ENCODE peak calls at places on chromosomes 13 and 19, in eight cellular contexts. One of them, this sample, is unnamed.

GRCh38 chr13:59607780-59608233 is 555.9 kb downstream of the DIAPH3 start:
- DNase-seq in RWPE1: no peak
- DNase-seq in NCI-H1105: no peak
- DNase-seq in mammary epithelial cell: no peak
- DNase-seq in ureter: no peak
- DNase-seq in posterior cingulate gyrus: no peak
- DNase-seq in fibroblast of lung: no peak
- DNase-seq in colonic mucosa: no peak
- DNase-seq in this sample: peak

GRCh38 chr13:41848435-41849255 is 112.3 kb downstream of the VWA8 start:
- DNase-seq in ureter: no peak
- DNase-seq in mammary epithelial cell: peak
- DNase-seq in colonic mucosa: no peak
- DNase-seq in NCI-H1105: no peak
- DNase-seq in posterior cingulate gyrus: no peak
- DNase-seq in fibroblast of lung: peak
- DNase-seq in RWPE1: no peak
- DNase-seq in this sample: no peak

GRCh38 chr19:45166723-45167252 is 6.0 kb upstream of the NKPD1 start:
- DNase-seq in ureter: no peak
- DNase-seq in colonic mucosa: no peak
- DNase-seq in NCI-H1105: no peak
- DNase-seq in mammary epithelial cell: peak
- DNase-seq in posterior cingulate gyrus: no peak
- DNase-seq in fibroblast of lung: no peak
- DNase-seq in RWPE1: no peak
- DNase-seq in this sample: no peak

GRCh38 chr13:110557082-110557481 is 4.4 kb downstream of the RAB20 start:
- DNase-seq in ureter: no peak
- DNase-seq in NCI-H1105: no peak
- DNase-seq in RWPE1: no peak
- DNase-seq in fibroblast of lung: no peak
- DNase-seq in posterior cingulate gyrus: peak
- DNase-seq in mammary epithelial cell: no peak
- DNase-seq in colonic mucosa: no peak
- DNase-seq in this sample: no peak

GRCh38 chr19:17615889-17616685 is 60.6 kb downstream of the COLGALT1 start:
- DNase-seq in posterior cingulate gyrus: no peak
- DNase-seq in fibroblast of lung: no peak
- DNase-seq in NCI-H1105: no peak
- DNase-seq in mammary epithelial cell: no peak
- DNase-seq in RWPE1: no peak
- DNase-seq in ureter: no peak
- DNase-seq in colonic mucosa: no peak
- DNase-seq in this sample: no peak

GRCh38 chr19:39223703-39224279 is 19.7 kb upstream of the SYCN start:
- DNase-seq in mammary epithelial cell: peak
- DNase-seq in posterior cingulate gyrus: no peak
- DNase-seq in ureter: no peak
- DNase-seq in RWPE1: peak
- DNase-seq in colonic mucosa: no peak
- DNase-seq in NCI-H1105: no peak
- DNase-seq in fibroblast of lung: peak
- DNase-seq in this sample: no peak

GRCh38 chr13:73210218-73210883 is 151.5 kb downstream of the KLF5 start:
- DNase-seq in NCI-H1105: no peak
- DNase-seq in ureter: no peak
- DNase-seq in fibroblast of lung: no peak
- DNase-seq in mammary epithelial cell: peak
- DNase-seq in colonic mucosa: no peak
- DNase-seq in posterior cingulate gyrus: no peak
- DNase-seq in RWPE1: no peak
- DNase-seq in this sample: no peak

GRCh38 chr19:18269336-18269735 is 4.9 kb downstream of the IQCN start:
- DNase-seq in colonic mucosa: no peak
- DNase-seq in RWPE1: no peak
- DNase-seq in fibroblast of lung: no peak
- DNase-seq in mammary epithelial cell: no peak
- DNase-seq in NCI-H1105: no peak
- DNase-seq in posterior cingulate gyrus: no peak
- DNase-seq in ureter: no peak
- DNase-seq in this sample: no peak

GRCh38 chr13:53382008-53382407 is 353.4 kb downstream of the OLFM4 start:
- DNase-seq in fibroblast of lung: no peak
- DNase-seq in NCI-H1105: no peak
- DNase-seq in ureter: no peak
- DNase-seq in RWPE1: no peak
- DNase-seq in mammary epithelial cell: no peak
- DNase-seq in posterior cingulate gyrus: no peak
- DNase-seq in colonic mucosa: no peak
- DNase-seq in this sample: no peak

GRCh38 chr13:50910483-50910805 is 853 bp downstream of the RNASEH2B start:
- DNase-seq in RWPE1: peak
- DNase-seq in NCI-H1105: no peak
- DNase-seq in colonic mucosa: peak
- DNase-seq in ureter: no peak
- DNase-seq in posterior cingulate gyrus: no peak
- DNase-seq in mammary epithelial cell: no peak
- DNase-seq in fibroblast of lung: peak
- DNase-seq in this sample: no peak

GRCh38 chr19:674282-675151 is 1.7 kb upstream of the FSTL3 start:
- DNase-seq in NCI-H1105: no peak
- DNase-seq in RWPE1: no peak
- DNase-seq in mammary epithelial cell: no peak
- DNase-seq in posterior cingulate gyrus: no peak
- DNase-seq in colonic mucosa: no peak
- DNase-seq in ureter: no peak
- DNase-seq in fibroblast of lung: no peak
- DNase-seq in this sample: no peak

GRCh38 chr19:55657004-55657747 is 2.3 kb downstream of the U2AF2 start:
- DNase-seq in fibroblast of lung: no peak
- DNase-seq in ureter: no peak
- DNase-seq in colonic mucosa: no peak
- DNase-seq in NCI-H1105: no peak
- DNase-seq in posterior cingulate gyrus: no peak
- DNase-seq in mammary epithelial cell: peak
- DNase-seq in RWPE1: no peak
- DNase-seq in this sample: no peak

GRCh38 chr13:72127031-72127430 is 260.0 kb upstream of the DACH1 start:
- DNase-seq in NCI-H1105: no peak
- DNase-seq in RWPE1: no peak
- DNase-seq in fibroblast of lung: no peak
- DNase-seq in ureter: no peak
- DNase-seq in colonic mucosa: no peak
- DNase-seq in posterior cingulate gyrus: no peak
- DNase-seq in mammary epithelial cell: peak
- DNase-seq in this sample: no peak

GRCh38 chr19:51024924-51025323 is 1.5 kb downstream of the KLK11 start:
- DNase-seq in mammary epithelial cell: no peak
- DNase-seq in posterior cingulate gyrus: no peak
- DNase-seq in fibroblast of lung: no peak
- DNase-seq in ureter: no peak
- DNase-seq in NCI-H1105: peak
- DNase-seq in RWPE1: no peak
- DNase-seq in colonic mucosa: no peak
- DNase-seq in this sample: no peak

GRCh38 chr13:98919566-98919965 is 58.3 kb downstream of the DOCK9 start:
- DNase-seq in NCI-H1105: no peak
- DNase-seq in RWPE1: no peak
- DNase-seq in colonic mucosa: no peak
- DNase-seq in fibroblast of lung: no peak
- DNase-seq in mammary epithelial cell: no peak
- DNase-seq in posterior cingulate gyrus: no peak
- DNase-seq in ureter: no peak
- DNase-seq in this sample: no peak

GRCh38 chr19:15091918-15092753 is 10.1 kb downstream of the OR1I1 start:
- DNase-seq in fibroblast of lung: peak
- DNase-seq in RWPE1: peak
- DNase-seq in NCI-H1105: peak
- DNase-seq in posterior cingulate gyrus: no peak
- DNase-seq in colonic mucosa: peak
- DNase-seq in mammary epithelial cell: peak
- DNase-seq in ureter: peak
- DNase-seq in this sample: peak

GRCh38 chr19:16397791-16398529 is 73.3 kb downstream of the KLF2 start:
- DNase-seq in RWPE1: no peak
- DNase-seq in mammary epithelial cell: peak
- DNase-seq in colonic mucosa: no peak
- DNase-seq in ureter: no peak
- DNase-seq in fibroblast of lung: no peak
- DNase-seq in posterior cingulate gyrus: peak
- DNase-seq in NCI-H1105: no peak
- DNase-seq in this sample: no peak

This sample was measured in NCI-H2171.